ENCODE peak calls at places on chromosomes 12 and 14, in ten cellular contexts. L is transverse colon, X is K562, S is suprapubic skin, T is spleen, V is HCT116, C is endothelial cell of umbilical vein, N is GM12891, E is prostate gland, Q is GM12878. W is an unnamed sample.

GRCh38 chr12:108478611-108479010 is 36.5 kb upstream of the FICD start:
- DNase-seq in S (no peak), V (no peak), Q (no peak), X (no peak), T (no peak), N (no peak), L (no peak), C (no peak), E (no peak), W (no peak)

GRCh38 chr14:33118653-33119052 is 180.0 kb downstream of the NPAS3 start:
- DNase-seq in V (no peak), S (no peak), E (no peak), X (no peak), C (no peak), L (no peak), N (no peak), T (no peak), Q (no peak), W (no peak)

GRCh38 chr12:56326533-56326932 is 7.3 kb downstream of the PAN2 start:
- DNase-seq in V (no peak), L (no peak), S (no peak), X (no peak), T (peak), E (no peak), Q (no peak), C (no peak), N (no peak), W (no peak)

GRCh38 chr12:85688837-85689236 is 147.4 kb downstream of the RASSF9 start:
- DNase-seq in X (no peak), Q (no peak), T (no peak), L (no peak), E (no peak), C (peak), V (no peak), N (no peak), S (no peak), W (no peak)

GRCh38 chr14:71230897-71231296 is 323.6 kb downstream of the PCNX1 start:
- DNase-seq in C (no peak), V (no peak), N (no peak), E (no peak), T (no peak), Q (no peak), L (no peak), X (no peak), S (no peak), W (no peak)

GRCh38 chr12:28023156-28023887 is 50.8 kb upstream of the PTHLH start:
- DNase-seq in N (no peak), S (no peak), X (no peak), V (peak), C (peak), E (no peak), T (no peak), Q (no peak), L (no peak), W (no peak)

GRCh38 chr12:96401061-96401871 is 1.0 kb upstream of the CDK17 start:
- DNase-seq in L (peak), C (peak), N (no peak), S (no peak), T (no peak), E (peak), Q (peak), X (peak), V (peak), W (no peak)

GRCh38 chr12:92574046-92574783 is 128.6 kb upstream of the PLEKHG7 start:
- DNase-seq in X (no peak), L (no peak), C (peak), E (no peak), V (peak), N (no peak), S (no peak), T (no peak), Q (no peak), W (no peak)

GRCh38 chr14:75689012-75689411 is 28.0 kb downstream of the TTLL5 start:
- DNase-seq in L (no peak), X (no peak), T (no peak), E (no peak), N (no peak), C (no peak), S (no peak), Q (no peak), V (no peak), W (no peak)

GRCh38 chr14:79466938-79467527 is 744.3 kb downstream of the DIO2 start:
- DNase-seq in T (no peak), E (no peak), N (no peak), S (no peak), V (no peak), Q (no peak), C (no peak), X (no peak), L (no peak), W (no peak)

GRCh38 chr14:22837059-22837749 is 819 bp downstream of the MMP14 start:
- DNase-seq in S (peak), E (no peak), L (peak), Q (no peak), C (peak), N (no peak), X (no peak), V (no peak), T (peak), W (no peak)

GRCh38 chr12:22856120-22856699 is 231.2 kb downstream of the ETNK1 start:
- DNase-seq in E (no peak), L (no peak), T (no peak), X (peak), V (peak), Q (no peak), C (peak), N (no peak), S (no peak), W (no peak)

GRCh38 chr14:79861111-79861510 is 350.2 kb downstream of the DIO2 start:
- DNase-seq in E (no peak), S (no peak), L (no peak), X (no peak), N (no peak), V (no peak), T (no peak), Q (no peak), C (no peak), W (no peak)

GRCh38 chr12:129186952-129187351 is 333.7 kb downstream of the GLT1D1 start:
- DNase-seq in E (no peak), V (no peak), X (peak), N (no peak), T (no peak), Q (no peak), L (no peak), S (no peak), C (no peak), W (no peak)

GRCh38 chr14:50037837-50038236 is 78.5 kb downstream of the VCPKMT start:
- DNase-seq in V (no peak), Q (no peak), T (no peak), S (no peak), L (no peak), E (no peak), C (no peak), X (no peak), N (no peak), W (no peak)

GRCh38 chr12:131833288-131833895 is 5.2 kb downstream of the MMP17 start:
- DNase-seq in X (no peak), T (no peak), C (no peak), S (peak), L (no peak), E (no peak), V (no peak), Q (no peak), N (no peak), W (no peak)

GRCh38 chr12:117047810-117048584 is 51.2 kb downstream of the TESC start:
- DNase-seq in X (no peak), Q (no peak), C (peak), T (no peak), S (no peak), E (no peak), N (no peak), V (no peak), L (no peak), W (no peak)

GRCh38 chr12:126355346-126355745 is 1290.1 kb downstream of the AACS start:
- DNase-seq in E (no peak), Q (no peak), C (no peak), T (no peak), S (no peak), N (no peak), X (no peak), V (no peak), L (no peak), W (no peak)

GRCh38 chr12:126349383-126349782 is 1284.1 kb downstream of the AACS start:
- DNase-seq in E (no peak), Q (no peak), N (no peak), V (no peak), C (no peak), S (no peak), L (no peak), X (no peak), T (no peak), W (no peak)

GRCh38 chr12:126354633-126355032 is 1289.4 kb downstream of the AACS start:
- DNase-seq in L (no peak), V (no peak), C (no peak), X (no peak), T (no peak), E (no peak), Q (no peak), S (no peak), N (no peak), W (no peak)

GRCh38 chr12:126358806-126359205 is 1293.6 kb downstream of the AACS start:
- DNase-seq in C (no peak), L (no peak), Q (no peak), N (no peak), V (no peak), X (no peak), S (no peak), E (no peak), T (no peak), W (no peak)

DNA sequence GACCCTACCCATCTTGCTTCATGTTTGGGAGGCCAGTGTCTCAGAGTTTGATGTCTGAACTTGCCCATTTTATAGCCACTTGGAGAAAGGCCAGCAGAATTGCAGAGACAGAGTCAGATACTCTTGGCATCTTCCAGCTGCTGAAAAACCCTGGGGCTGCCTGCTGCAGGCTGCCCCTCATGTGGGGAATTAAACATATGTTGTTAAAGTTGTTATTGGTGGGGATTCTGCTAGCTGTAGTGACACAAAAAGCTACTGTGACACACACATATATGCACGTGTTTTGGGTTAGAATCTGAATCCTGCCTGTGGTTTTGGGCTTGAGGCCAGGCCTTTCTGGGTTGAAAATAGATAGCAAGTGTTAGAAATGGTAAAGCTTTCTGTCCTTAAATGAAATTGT is 1288.4 kb downstream of the AACS start:
- DNase-seq in N (no peak), T (no peak), S (no peak), C (no peak), V (no peak), L (no peak), E (no peak), Q (no peak), X (no peak), W (no peak)
- TF ChIP-seq POLR2AphosphoS5 in N (no peak), T (no peak), S (no peak), C (no peak), V (no peak), L (no peak), E (no peak), Q (no peak), X (no peak), W (no peak)

DNA sequence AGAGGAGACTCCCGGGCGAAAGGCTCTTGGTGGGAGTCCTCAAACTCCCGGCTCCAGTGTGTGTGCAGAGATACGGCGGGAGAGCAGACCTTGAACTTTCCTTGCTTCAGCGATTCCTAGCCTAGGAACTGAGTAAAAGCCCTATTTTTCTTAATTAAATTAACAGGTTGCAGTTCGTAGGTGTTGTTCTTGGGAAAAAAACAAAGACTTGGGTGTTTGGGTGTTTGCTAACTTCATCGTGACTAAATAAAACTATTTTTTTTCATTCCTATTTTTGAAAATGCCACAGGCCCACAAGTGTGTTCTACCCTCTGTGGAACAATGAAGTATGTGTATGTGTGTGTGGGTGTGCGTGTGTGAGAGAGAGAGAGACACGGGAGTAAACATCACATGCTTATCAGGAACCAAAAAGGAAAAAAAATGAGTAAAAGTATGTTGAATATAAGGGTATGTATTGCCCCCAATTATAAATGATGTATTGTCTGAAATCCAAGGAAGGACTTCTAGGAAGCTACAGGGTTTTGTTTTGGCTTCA is 641 bp downstream of the TMEM117 start:
- DNase-seq in X (peak), T (no peak), Q (no peak), E (no peak), V (no peak), S (no peak), N (no peak), C (peak), L (no peak), W (no peak)
- TF ChIP-seq POLR2A in X (no peak), T (no peak), Q (no peak), E (no peak), V (no peak), S (no peak), N (no peak), C (no peak), L (peak), W (no peak)

GRCh38 chr12:57864811-57865751 is 18.6 kb upstream of the CTDSP2 start:
- DNase-seq in V (peak), S (peak), C (peak), X (peak), N (peak), E (peak), Q (no peak), L (peak), T (peak), W (peak)
- TF ChIP-seq POLR2AphosphoS5 in V (peak), S (no peak), C (peak), X (no peak), N (no peak), E (no peak), Q (no peak), L (peak), T (peak), W (no peak)

GRCh38 chr12:3216097-3216496 is 138.9 kb downstream of the TSPAN9 start:
- DNase-seq in L (no peak), T (no peak), V (no peak), E (no peak), X (no peak), N (no peak), S (no peak), Q (no peak), C (no peak), W (no peak)

GRCh38 chr12:3218846-3219632 is 141.9 kb downstream of the TSPAN9 start:
- DNase-seq in N (no peak), Q (no peak), E (no peak), C (no peak), L (no peak), X (no peak), S (no peak), V (no peak), T (no peak), W (no peak)

GRCh38 chr12:3217683-3218079 is 140.5 kb downstream of the TSPAN9 start:
- DNase-seq in X (no peak), Q (no peak), S (no peak), N (no peak), C (no peak), L (no peak), E (no peak), V (no peak), T (no peak), W (no peak)

GRCh38 chr12:3216726-3217682 is 139.8 kb downstream of the TSPAN9 start:
- DNase-seq in Q (no peak), L (no peak), S (no peak), T (no peak), E (no peak), C (peak), N (no peak), V (peak), X (no peak), W (no peak)

DNA sequence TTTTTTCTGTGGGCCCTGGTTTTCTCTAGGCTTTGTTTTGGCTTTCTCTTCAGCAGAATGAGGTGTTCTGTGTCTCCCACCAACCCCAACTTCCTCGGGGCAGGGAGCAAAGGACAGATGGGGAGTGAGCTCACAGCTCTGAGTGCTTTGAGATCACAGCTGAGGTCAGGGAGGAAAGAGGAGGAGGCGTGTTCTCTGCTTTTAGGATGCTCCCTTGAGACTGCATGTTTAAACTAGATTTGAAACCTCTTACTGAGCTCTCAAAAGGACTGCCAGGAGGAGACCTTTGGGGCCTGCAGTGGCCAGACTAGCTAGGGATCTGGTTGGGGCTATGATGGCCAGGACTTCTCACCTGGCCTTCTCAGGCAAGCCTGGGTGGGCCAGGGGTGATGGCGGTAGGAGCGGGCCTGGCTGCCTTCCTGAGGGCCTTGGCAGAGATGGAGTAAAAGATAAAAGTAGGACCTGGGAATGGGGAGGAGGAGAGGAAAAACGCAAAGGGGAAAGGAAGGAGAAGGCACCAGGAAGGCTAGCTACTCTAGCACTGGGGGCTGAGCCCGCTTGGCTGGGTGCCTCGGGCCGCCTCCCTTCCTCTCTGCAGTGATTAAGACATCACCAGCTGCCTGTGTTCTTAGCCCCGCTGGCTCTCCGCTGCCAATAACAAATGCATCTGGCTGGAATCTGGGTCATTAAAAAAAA is 141.1 kb downstream of the TSPAN9 start:
- DNase-seq in L (peak), X (no peak), Q (no peak), N (no peak), T (no peak), E (peak), C (peak), V (no peak), S (peak), W (no peak)
- TF ChIP-seq POLR2A in L (no peak), X (no peak), Q (no peak), N (no peak), T (no peak), E (no peak), C (no peak), V (no peak), S (no peak), W (no peak)

DNA sequence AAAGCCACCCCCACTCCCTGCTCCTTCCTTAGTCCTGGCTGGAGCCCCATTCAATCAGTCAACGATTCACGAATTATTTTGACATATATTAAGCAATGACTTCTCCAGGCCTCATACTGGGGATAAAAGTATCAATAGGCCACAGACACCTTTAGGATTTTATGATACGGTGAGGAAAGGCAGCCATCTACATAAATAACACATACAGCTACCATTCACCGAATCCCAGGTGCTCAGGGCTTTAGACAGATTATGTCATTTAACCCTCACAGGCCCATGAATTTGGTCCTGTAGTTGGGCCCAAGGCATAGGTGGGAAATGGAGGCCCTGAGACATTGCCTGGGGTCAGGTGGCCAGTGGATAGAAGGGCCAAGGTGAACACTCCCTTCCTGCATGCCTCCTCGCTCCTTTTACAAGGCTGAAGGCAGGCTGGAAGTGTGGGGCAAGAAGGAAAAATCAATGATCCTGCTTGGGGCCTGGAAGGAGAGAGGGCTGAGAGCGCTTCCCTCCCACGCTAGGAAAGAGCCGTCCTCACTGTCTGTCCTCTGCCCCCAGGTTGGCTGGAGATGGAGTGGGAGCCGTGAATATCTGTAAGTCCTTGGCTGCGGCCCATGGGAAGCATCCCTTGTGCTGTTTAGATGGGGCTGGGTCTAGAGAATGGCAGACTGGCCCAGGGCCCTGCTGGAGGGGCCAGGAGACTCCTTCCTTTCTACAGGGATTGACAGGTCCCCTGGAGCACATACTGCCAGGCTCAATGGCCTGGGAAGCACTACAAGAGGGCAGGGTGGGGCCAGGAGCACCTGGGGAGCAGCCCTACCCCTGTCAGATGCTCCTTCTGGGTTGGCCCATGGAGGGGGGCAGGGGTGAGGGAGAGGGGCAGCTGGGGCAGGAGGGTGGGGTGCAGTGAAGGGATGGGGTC is 14.8 kb downstream of the KRT7 start:
- DNase-seq in E (no peak), S (no peak), Q (no peak), C (no peak), N (no peak), L (no peak), X (no peak), T (no peak), V (no peak), W (no peak)
- TF ChIP-seq POLR2AphosphoS5 in E (no peak), S (no peak), Q (no peak), C (no peak), N (no peak), L (no peak), X (no peak), T (no peak), V (no peak), W (no peak)

GRCh38 chr14:39181693-39182047 is 6.6 kb downstream of the PNN start:
- DNase-seq in X (no peak), S (no peak), E (no peak), N (no peak), Q (no peak), C (no peak), T (no peak), L (no peak), V (no peak), W (no peak)

GRCh38 chr14:39182770-39183684 is 8.0 kb downstream of the PNN start:
- DNase-seq in X (no peak), L (no peak), C (no peak), S (no peak), T (no peak), N (no peak), V (no peak), E (no peak), Q (no peak), W (no peak)

GRCh38 chr14:39184628-39185255 is 9.7 kb downstream of the PNN start:
- DNase-seq in Q (no peak), X (no peak), C (no peak), L (no peak), E (no peak), T (no peak), N (no peak), V (no peak), S (no peak), W (no peak)

GRCh38 chr14:39186941-39187525 is 12.0 kb downstream of the PNN start:
- DNase-seq in C (no peak), V (no peak), Q (no peak), S (no peak), L (no peak), T (no peak), E (no peak), N (no peak), X (no peak), W (no peak)

DNA sequence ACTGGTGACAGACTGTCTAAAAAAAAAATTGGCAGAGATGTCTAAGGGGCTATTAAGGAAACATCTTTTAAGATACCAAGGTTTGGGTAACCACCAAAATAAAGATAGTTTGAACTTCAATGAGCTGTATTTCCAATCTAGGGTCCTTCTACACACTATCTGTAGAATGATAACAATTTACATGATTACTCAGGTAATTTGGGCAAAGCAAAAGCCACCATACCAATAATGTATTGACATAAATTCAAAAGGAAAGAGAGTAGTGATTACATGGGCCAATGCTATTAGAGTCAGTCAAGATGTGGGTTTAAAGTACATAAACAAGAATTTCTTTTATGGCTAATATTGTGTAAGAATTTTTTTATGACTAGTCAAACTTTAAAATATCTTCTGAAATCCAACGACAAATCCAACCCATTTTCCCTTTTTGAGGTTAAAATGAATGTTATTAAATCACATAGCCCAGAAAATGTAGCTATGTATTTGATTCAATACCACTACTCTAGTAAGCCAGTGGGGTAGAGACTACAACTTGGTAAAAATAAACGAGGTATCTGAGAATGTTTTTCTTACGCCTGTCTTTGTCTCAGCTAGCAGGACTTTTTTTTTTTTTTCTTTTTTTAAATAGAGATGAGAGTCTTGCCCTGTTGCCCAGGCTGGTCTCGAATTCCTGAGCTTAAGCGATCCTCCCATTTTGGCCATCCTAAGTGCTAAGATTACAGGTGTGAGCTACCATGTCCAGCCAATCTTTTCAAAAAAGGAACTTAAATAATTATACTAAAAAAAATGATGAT is 10.4 kb downstream of the PNN start:
- DNase-seq in Q (no peak), T (no peak), E (no peak), S (no peak), N (no peak), C (no peak), X (no peak), L (no peak), V (no peak), W (no peak)
- TF ChIP-seq POLR2A in Q (no peak), T (no peak), E (no peak), S (no peak), N (no peak), C (peak), X (peak), L (no peak), V (no peak), W (no peak)